ENCODE peak calls at places on chromosome 21, in seven cellular contexts. F is astrocyte; P is A549; X is fibroblast of lung; V is CD4-positive, CD25-positive, alpha-beta regulatory T cell; I is thoracic aorta; S is colonic mucosa. M is an unnamed sample.

GRCh38 chr21:31901342-31901741 is 28.5 kb downstream of the HUNK start:
- DNase-seq in F (no peak), P (no peak), X (no peak), V (no peak), I (no peak), S (peak; percentile 61), M (no peak)

GRCh38 chr21:29295066-29295650 is 3.6 kb upstream of the BACH1 start:
- DNase-seq in F (no peak), P (no peak), X (no peak), V (peak; percentile 76), I (no peak), S (no peak), M (no peak)

GRCh38 chr21:18417361-18417760 is 13.8 kb upstream of the TMPRSS15 start:
- DNase-seq in F (no peak), P (no peak), X (no peak), V (no peak), I (no peak), S (no peak), M (no peak)

GRCh38 chr21:34280389-34280795 is 83.4 kb upstream of the KCNE2 start:
- DNase-seq in F (no peak), P (no peak), X (no peak), V (no peak), I (no peak), S (peak; percentile 25), M (no peak)

GRCh38 chr21:26087223-26087918 is 83.2 kb downstream of the APP start:
- DNase-seq in F (no peak), P (no peak), X (no peak), V (no peak), I (no peak), S (no peak), M (no peak)

GRCh38 chr21:38918629-38919346 is 113.1 kb downstream of the ETS2 start:
- DNase-seq in F (no peak), P (no peak), X (no peak), V (no peak), I (no peak), S (no peak), M (no peak)

GRCh38 chr21:29228306-29228705 is 70.4 kb upstream of the BACH1 start:
- DNase-seq in F (no peak), P (no peak), X (no peak), V (no peak), I (no peak), S (no peak), M (no peak)

GRCh38 chr21:28776251-28776650 is 216.4 kb downstream of the LTN1 start:
- DNase-seq in F (peak; percentile 81), P (no peak), X (peak; percentile 86), V (no peak), I (no peak), S (no peak), M (no peak)

GRCh38 chr21:24208562-24209260 is 1398.6 kb downstream of the MRPL39 start:
- DNase-seq in F (no peak), P (no peak), X (no peak), V (no peak), I (no peak), S (no peak), M (no peak)

GRCh38 chr21:31132574-31133242 is 94.4 kb upstream of the KRTAP19-8 start:
- DNase-seq in F (peak; percentile 18), P (no peak), X (peak; percentile 36), V (peak; percentile 90), I (no peak), S (no peak), M (no peak)

GRCh38 chr21:26758083-26758861 is 86.9 kb downstream of the ADAMTS1 start:
- DNase-seq in F (no peak), P (no peak), X (peak; percentile 4), V (no peak), I (no peak), S (no peak), M (no peak)

GRCh38 chr21:46226146-46226545 is 2.4 kb downstream of the LSS start:
- DNase-seq in F (no peak), P (no peak), X (no peak), V (no peak), I (no peak), S (no peak), M (no peak)

GRCh38 chr21:37642493-37642892 is 273.8 kb downstream of the KCNJ6 start:
- DNase-seq in F (no peak), P (no peak), X (no peak), V (peak; percentile 28), I (no peak), S (no peak), M (peak; percentile 24)

GRCh38 chr21:33022489-33022827 is 3.3 kb upstream of the OLIG2 start:
- DNase-seq in F (no peak), P (no peak), X (no peak), V (no peak), I (no peak), S (no peak), M (no peak)

GRCh38 chr21:33024278-33025103 is 1.2 kb upstream of the OLIG2 start:
- DNase-seq in F (no peak), P (no peak), X (no peak), V (no peak), I (no peak), S (no peak), M (no peak)

GRCh38 chr21:33025106-33025470 is 647 bp upstream of the OLIG2 start:
- DNase-seq in F (no peak), P (no peak), X (no peak), V (no peak), I (no peak), S (no peak), M (no peak)

GRCh38 chr21:33022828-33023573 is 2.7 kb upstream of the OLIG2 start:
- DNase-seq in F (no peak), P (no peak), X (no peak), V (no peak), I (no peak), S (no peak), M (no peak)

DNA sequence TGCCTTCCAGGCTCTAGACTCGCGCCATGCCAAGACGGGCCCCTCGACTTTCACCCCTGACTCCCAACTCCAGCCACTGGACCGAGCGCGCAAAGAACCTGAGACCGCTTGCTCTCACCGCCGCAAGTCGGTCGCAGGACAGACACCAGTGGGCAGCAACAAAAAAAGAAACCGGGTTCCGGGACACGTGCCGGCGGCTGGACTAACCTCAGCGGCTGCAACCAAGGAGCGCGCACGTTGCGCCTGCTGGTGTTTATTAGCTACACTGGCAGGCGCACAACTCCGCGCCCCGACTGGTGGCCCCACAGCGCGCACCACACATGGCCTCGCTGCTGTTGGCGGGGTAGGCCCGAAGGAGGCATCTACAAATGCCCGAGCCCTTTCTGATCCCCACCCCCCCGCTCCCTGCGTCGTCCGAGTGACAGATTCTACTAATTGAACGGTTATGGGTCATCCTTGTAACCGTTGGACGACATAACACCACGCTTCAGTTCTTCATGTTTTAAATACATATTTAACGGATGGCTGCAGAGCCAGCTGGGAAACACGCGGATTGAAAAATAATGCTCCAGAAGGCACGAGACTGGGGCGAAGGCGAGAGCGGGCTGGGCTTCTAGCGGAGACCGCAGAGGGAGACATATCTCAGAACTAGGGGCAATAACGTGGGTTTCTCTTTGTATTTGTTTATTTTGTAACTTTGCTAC is 2.0 kb upstream of the OLIG2 start:
- DNase-seq in F (no peak), P (no peak), X (no peak), V (no peak), I (no peak), S (no peak), M (no peak)
- H3K4me3 ChIP-seq in F (no peak overlapping the region), P (no peak overlapping the region), X (no peak overlapping the region), V (no peak overlapping the region), I (no peak overlapping the region), S (no peak overlapping the region), M (no peak overlapping the region)

DNA sequence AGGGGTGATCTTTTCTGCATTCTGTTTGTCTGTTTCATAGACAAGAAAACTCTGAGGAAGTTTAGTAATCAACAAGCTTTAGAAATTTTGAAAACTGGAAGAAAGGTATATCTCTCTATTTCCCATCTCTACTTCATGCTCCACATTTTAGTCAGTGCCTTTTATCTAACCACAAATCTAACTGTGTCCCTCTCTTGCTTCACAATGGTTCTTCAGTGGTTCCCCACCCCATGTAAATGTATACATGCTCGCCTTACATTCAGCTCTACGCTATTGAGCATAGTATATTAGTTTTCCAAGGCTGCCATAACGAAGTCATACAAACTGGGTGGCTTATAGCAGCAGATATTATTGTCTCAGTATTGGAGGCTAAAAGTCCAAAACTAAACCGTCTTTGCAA is 14.4 kb upstream of the SAMSN1 start:
- DNase-seq in F (no peak), P (no peak), X (no peak), V (no peak), I (no peak), S (no peak), M (no peak)
- H3K9me3 ChIP-seq in F (no peaks in the 10 kb centered on the region), P (peaks cover 3% of the 10 kb centered on the region), X (no peaks in the 10 kb centered on the region), V (no peaks in the 10 kb centered on the region), I (no peaks in the 10 kb centered on the region), S (no peaks in the 10 kb centered on the region), M (no peaks in the 10 kb centered on the region)

GRCh38 chr21:45116066-45116465 is 41.7 kb downstream of the ADARB1 start:
- DNase-seq in F (no peak), P (no peak), X (no peak), V (no peak), I (no peak), S (no peak), M (no peak)

GRCh38 chr21:45119812-45120211 is 45.4 kb downstream of the ADARB1 start:
- DNase-seq in F (no peak), P (no peak), X (no peak), V (no peak), I (no peak), S (no peak), M (no peak)

GRCh38 chr21:45117314-45117713 is 42.9 kb downstream of the ADARB1 start:
- DNase-seq in F (no peak), P (no peak), X (no peak), V (no peak), I (no peak), S (no peak), M (no peak)

GRCh38 chr21:45120975-45121374 is 46.6 kb downstream of the ADARB1 start:
- DNase-seq in F (no peak), P (no peak), X (no peak), V (no peak), I (no peak), S (no peak), M (no peak)

DNA sequence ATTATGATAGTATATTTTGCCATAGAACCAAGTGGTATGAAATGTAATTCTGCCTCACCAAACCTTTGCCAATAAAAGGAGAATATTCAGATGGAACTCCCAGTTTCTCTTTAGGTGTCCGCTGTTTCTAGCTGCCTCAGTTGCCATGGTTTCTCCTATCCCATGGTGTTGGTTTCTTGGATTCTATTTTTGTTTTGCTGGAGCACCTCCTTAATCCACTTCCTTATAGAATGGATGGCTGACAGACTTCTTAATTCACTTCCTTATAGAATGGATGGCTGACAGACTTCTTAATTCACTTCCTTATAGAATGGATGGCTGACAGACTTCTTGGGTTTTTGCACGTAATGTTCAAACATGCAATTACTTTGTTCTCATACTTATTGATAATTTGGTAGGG is 43.7 kb downstream of the ADARB1 start:
- DNase-seq in F (no peak), P (no peak), X (no peak), V (no peak), I (no peak), S (no peak), M (no peak)
- H3K4me3 ChIP-seq in F (no peak overlapping the region), P (no peak overlapping the region), X (no peak overlapping the region), V (no peak overlapping the region), I (no peak overlapping the region), S (no peak overlapping the region), M (no peak overlapping the region)

DNA sequence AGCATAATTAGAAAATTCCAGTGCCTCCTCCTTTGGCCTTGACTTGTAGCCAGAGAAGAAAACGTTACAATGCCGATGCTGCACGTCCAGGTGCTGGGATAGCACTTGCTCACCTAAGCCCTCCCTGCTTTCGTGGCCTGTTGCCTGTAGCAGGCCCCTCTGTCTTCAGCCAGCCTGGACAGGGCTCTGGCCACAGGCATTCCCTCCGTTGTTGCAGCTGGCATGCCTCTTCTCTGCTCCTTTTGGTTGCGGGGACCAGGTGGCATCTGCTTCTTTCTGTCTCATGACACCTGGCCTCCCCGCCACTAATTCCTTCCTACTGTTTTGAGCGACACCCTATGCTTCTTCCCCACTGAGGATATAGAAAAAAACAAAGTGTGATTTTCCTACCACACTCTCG is 54.6 kb upstream of the MORC3 start:
- DNase-seq in F (no peak), P (no peak), X (no peak), V (no peak), I (no peak), S (no peak), M (no peak)
- H3K9me3 ChIP-seq in F (no peaks in the 10 kb centered on the region), P (no peaks in the 10 kb centered on the region), X (no peaks in the 10 kb centered on the region), V (no peaks in the 10 kb centered on the region), I (no peaks in the 10 kb centered on the region), S (no peaks in the 10 kb centered on the region), M (no peaks in the 10 kb centered on the region)

M was measured in HCT116.